ENCODE peak calls at places on chromosomes 4 and X, in seven cellular contexts. U is H9, J is heart left ventricle, B is tibial nerve, Q is cardiac muscle cell, G is MM.1S, X is small intestine. N is an unnamed sample.

GRCh38 chr4:19213388-19213787 is 1038.3 kb upstream of the SLIT2 start:
- DNase-seq in U (no peak), J (no peak), Q (no peak), X (no peak), B (no peak), G (no peak), N (no peak)

GRCh38 chrX:28586291-28586690 is 955 bp upstream of the IL1RAPL1 start:
- DNase-seq in G (no peak), X (no peak), J (no peak), Q (peak; percentile 64), U (peak; percentile 70), B (no peak), N (no peak)

GRCh38 chr4:94741304-94741703 is 16.5 kb upstream of the BMPR1B start:
- DNase-seq in X (no peak), U (no peak), B (no peak), J (no peak), Q (no peak), G (no peak), N (no peak)

GRCh38 chrX:111168314-111168713 is 72.3 kb downstream of the PAK3 start:
- DNase-seq in B (no peak), G (no peak), X (peak; percentile 35), J (no peak), U (peak; percentile 29), Q (peak; percentile 34), N (peak; percentile 69)

GRCh38 chr4:78551420-78552351 is at the start of gene ANXA3:
- DNase-seq in X (peak; percentile 73), U (peak; percentile 76), G (no peak), J (peak; percentile 76), Q (peak; percentile 56), B (no peak), N (peak; percentile 43)

GRCh38 chr4:65624651-65625050 is 45.6 kb downstream of the EPHA5 start:
- DNase-seq in B (no peak), Q (no peak), J (no peak), U (no peak), X (no peak), G (no peak), N (no peak)

GRCh38 chrX:115029869-115030564 is 12.6 kb upstream of the IL13RA2 start:
- DNase-seq in G (no peak), B (no peak), J (no peak), Q (no peak), X (no peak), U (no peak), N (no peak)

GRCh38 chrX:105328773-105329172 is 108.3 kb upstream of the TEX13A start:
- DNase-seq in X (no peak), B (no peak), U (no peak), G (no peak), Q (no peak), J (no peak), N (no peak)

GRCh38 chr4:180809439-180809838 is 1433.8 kb upstream of the TENM3 start:
- DNase-seq in G (no peak), J (no peak), Q (no peak), U (no peak), B (no peak), X (no peak), N (no peak)

GRCh38 chr4:160981083-160981482 is 1182.7 kb downstream of the FSTL5 start:
- DNase-seq in Q (no peak), B (no peak), G (no peak), J (no peak), U (no peak), X (no peak), N (no peak)
- H3K9me3 ChIP-seq in Q (no peaks in the 10 kb centered on the region), B (no peaks in the 10 kb centered on the region), G (no peaks in the 10 kb centered on the region), J (no peaks in the 10 kb centered on the region), U (no peaks in the 10 kb centered on the region), X (no peaks in the 10 kb centered on the region), N (no peaks in the 10 kb centered on the region)

GRCh38 chr4:184671101-184671500 is 21.6 kb downstream of the PRIMPOL start:
- DNase-seq in G (no peak), Q (no peak), X (no peak), J (no peak), B (no peak), U (no peak), N (no peak)
- H3K4me1 ChIP-seq in G (peaks cover 40% of the 10 kb centered on the region), Q (no peaks in the 10 kb centered on the region), X (no peaks in the 10 kb centered on the region), J (no peaks in the 10 kb centered on the region), B (peaks cover 13% of the 10 kb centered on the region), U (no peaks in the 10 kb centered on the region), N (no peaks in the 10 kb centered on the region)

GRCh38 chr4:110625593-110626292 is 2.9 kb upstream of the PITX2 start:
- DNase-seq in U (no peak), G (no peak), B (no peak), X (no peak), J (no peak), Q (no peak), N (no peak)
- H3K9me3 ChIP-seq in U (no peaks in the 10 kb centered on the region), G (no peaks in the 10 kb centered on the region), B (peaks cover 6% of the 10 kb centered on the region), X (no peaks in the 10 kb centered on the region), J (no peaks in the 10 kb centered on the region), Q (no peaks in the 10 kb centered on the region), N (no peaks in the 10 kb centered on the region)

DNA sequence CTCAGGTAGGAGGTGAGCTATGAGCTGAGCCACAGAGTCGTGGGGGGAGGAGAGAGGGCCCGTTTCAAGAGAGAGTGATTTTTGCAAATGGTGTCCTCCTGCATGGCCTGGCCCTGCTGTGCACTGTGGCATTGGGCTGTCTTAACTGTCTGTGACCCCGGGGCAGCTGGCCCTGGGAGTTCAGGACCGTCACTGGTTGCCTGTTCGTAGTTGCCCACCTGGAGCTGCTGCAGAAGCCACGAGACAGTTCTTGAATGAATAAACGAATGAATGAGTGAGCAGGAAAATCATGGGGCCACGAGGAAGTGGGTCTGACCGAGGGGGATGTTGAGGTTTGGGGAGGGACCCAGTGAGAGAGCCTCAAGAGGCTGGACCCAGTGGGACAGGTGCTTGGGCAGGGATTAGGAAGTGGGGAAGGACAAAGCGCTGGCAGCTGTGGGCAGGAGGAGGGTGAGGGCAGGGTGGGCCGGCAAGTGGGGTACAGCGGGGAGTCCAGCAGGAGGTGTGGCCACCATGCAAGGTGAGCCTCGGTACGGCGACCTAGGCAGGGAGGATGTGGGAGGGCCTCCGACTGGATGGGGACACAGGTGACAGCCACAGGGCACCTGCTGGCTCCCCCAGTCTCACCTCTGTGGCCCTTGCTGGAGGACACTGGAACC is 10.1 kb downstream of the RGS12 start:
- DNase-seq in J (peak; percentile 54), X (no peak), G (no peak), Q (no peak), U (peak; percentile 25), B (no peak), N (no peak)
- H3K4me1 ChIP-seq in J (peaks cover 3% of the 10 kb centered on the region), X (no peaks in the 10 kb centered on the region), G (no peaks in the 10 kb centered on the region), Q (peaks cover 53% of the 10 kb centered on the region), U (no peaks in the 10 kb centered on the region), B (peaks cover 33% of the 10 kb centered on the region), N (peaks cover 26% of the 10 kb centered on the region)

GRCh38 chr4:32417113-32417704 is 1697.0 kb downstream of the PCDH7 start:
- DNase-seq in Q (no peak), X (no peak), B (no peak), G (no peak), U (no peak), J (no peak), N (no peak)
- H3K9me3 ChIP-seq in Q (no peaks in the 10 kb centered on the region), X (no peaks in the 10 kb centered on the region), B (peaks cover 1% of the 10 kb centered on the region), G (no peaks in the 10 kb centered on the region), U (no peaks in the 10 kb centered on the region), J (peaks cover 2% of the 10 kb centered on the region), N (no peaks in the 10 kb centered on the region)

GRCh38 chr4:176845636-176846035 is 52.9 kb upstream of the VEGFC start:
- DNase-seq in G (no peak), X (no peak), J (no peak), B (no peak), Q (no peak), U (no peak), N (no peak)
- H3K4me1 ChIP-seq in G (no peaks in the 10 kb centered on the region), X (no peaks in the 10 kb centered on the region), J (no peaks in the 10 kb centered on the region), B (no peaks in the 10 kb centered on the region), Q (no peaks in the 10 kb centered on the region), U (no peaks in the 10 kb centered on the region), N (peaks cover 4% of the 10 kb centered on the region)

GRCh38 chrX:42941671-42942070 is 163.7 kb upstream of the PPP1R2C start:
- DNase-seq in X (no peak), G (no peak), U (no peak), Q (no peak), J (no peak), B (no peak), N (no peak)
- H3K9me3 ChIP-seq in X (no peaks in the 10 kb centered on the region), G (no peaks in the 10 kb centered on the region), U (no peaks in the 10 kb centered on the region), Q (no peaks in the 10 kb centered on the region), J (peaks cover 4% of the 10 kb centered on the region), B (no peaks in the 10 kb centered on the region), N (no peaks in the 10 kb centered on the region)